ENCODE peak calls at places on chromosomes 1 and 21, in four cellular contexts. Q is epithelial cell of esophagus, S is H1, O is choroid plexus epithelial cell. X is an unnamed sample.

GRCh38 chr21:39451332-39452206 is at the start of gene SH3BGR:
- DNase-seq in Q (peak), S (peak), O (no peak), X (no peak)

GRCh38 chr1:228650141-228650540 is 85.1 kb upstream of the RHOU start:
- DNase-seq in Q (no peak), S (peak), O (no peak), X (no peak)

GRCh38 chr1:22284906-22285544 is 142.1 kb upstream of the WNT4 start:
- DNase-seq in Q (no peak), S (no peak), O (no peak), X (no peak)

GRCh38 chr1:27491748-27492700 is 2.1 kb upstream of the WASF2 start:
- DNase-seq in Q (no peak), S (no peak), O (no peak), X (no peak)

GRCh38 chr1:84247425-84248220 is 53.9 kb upstream of the SAMD13 start:
- DNase-seq in Q (peak), S (no peak), O (peak), X (peak)

GRCh38 chr1:222586842-222587241 is 2.9 kb downstream of the TAF1A start:
- DNase-seq in Q (no peak), S (no peak), O (no peak), X (no peak)

GRCh38 chr1:93690921-93691789 is 9.5 kb upstream of the BCAR3 start:
- DNase-seq in Q (no peak), S (no peak), O (no peak), X (no peak)

GRCh38 chr1:66258404-66259105 is 275.4 kb upstream of the SGIP1 start:
- DNase-seq in Q (no peak), S (no peak), O (no peak), X (no peak)

GRCh38 chr1:172928412-172928811 is 122.3 kb downstream of the TNFSF18 start:
- DNase-seq in Q (peak), S (no peak), O (peak), X (peak)

GRCh38 chr21:20591294-20591693 is 406.9 kb upstream of the NCAM2 start:
- DNase-seq in Q (no peak), S (no peak), O (peak), X (peak)

GRCh38 chr21:26061437-26061836 is 109.1 kb downstream of the APP start:
- DNase-seq in Q (no peak), S (no peak), O (peak), X (no peak)

GRCh38 chr1:192998536-192998935 is 60.6 kb downstream of the UCHL5 start:
- DNase-seq in Q (peak), S (no peak), O (no peak), X (no peak)

GRCh38 chr1:151945725-151946365 is 36.5 kb upstream of the THEM4 start:
- DNase-seq in Q (peak), S (peak), O (peak), X (peak)

GRCh38 chr1:22850681-22851080 is 122.0 kb downstream of the LACTBL1 start:
- DNase-seq in Q (no peak), S (no peak), O (peak), X (no peak)

DNA sequence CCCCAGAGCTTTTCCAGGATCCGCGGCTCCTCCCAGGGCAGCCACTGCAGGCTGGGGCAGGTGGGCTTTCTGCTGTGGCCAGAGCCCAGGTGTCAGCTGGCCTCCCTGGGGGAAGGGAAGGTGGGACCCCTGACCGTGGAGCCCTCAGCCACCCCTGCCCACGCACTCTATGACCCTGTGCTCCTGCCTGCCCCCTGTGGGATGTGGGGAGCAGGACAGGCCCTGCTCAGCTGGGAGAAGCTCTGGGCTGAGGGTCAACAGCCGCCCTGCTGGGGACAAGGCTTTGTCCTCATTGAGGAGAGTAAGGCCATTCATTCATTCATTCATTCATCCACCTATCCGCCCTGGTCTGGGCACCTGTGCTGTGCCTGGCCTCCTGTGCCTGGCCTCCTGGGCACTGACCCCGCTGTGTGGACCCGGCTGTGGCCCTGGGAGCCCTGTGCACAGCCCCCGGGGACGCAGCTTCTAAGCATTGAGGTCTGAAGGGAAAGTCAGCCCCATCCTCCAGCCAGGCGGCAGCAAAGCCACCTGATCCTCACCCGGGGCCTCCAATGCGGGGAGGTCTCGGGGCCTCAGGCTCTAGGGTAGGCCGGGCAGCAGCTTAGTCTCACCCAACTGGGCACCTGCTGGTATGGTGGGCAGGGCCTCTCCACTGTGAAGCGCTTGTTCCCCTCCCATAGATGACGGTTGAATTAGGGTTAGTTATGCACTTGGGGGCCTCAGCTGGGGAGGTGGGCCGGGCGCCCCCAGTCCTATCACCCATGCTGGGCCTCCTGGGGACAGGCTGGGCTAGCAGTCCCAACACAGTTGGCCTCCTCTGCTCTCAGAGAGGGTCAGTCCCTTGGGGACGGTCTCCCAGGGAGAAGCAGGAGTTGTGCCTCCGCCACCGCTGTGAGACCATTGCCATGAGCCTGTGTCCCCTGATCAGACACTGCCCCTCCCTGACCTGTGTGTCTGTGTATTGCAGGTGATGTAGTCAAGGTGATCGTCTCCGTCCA is 6.0 kb downstream of the TNFRSF14 start:
- DNase-seq in Q (no peak), S (no peak), O (no peak), X (no peak)
- TF ChIP-seq CTCF in Q (peak), S (peak), O (peak), X (peak)

GRCh38 chr1:10561955-10562354 is 87.2 kb downstream of the PEX14 start:
- DNase-seq in Q (peak), S (no peak), O (peak), X (no peak)
- TF ChIP-seq CTCF in Q (peak), S (peak), O (peak), X (peak)

DNA sequence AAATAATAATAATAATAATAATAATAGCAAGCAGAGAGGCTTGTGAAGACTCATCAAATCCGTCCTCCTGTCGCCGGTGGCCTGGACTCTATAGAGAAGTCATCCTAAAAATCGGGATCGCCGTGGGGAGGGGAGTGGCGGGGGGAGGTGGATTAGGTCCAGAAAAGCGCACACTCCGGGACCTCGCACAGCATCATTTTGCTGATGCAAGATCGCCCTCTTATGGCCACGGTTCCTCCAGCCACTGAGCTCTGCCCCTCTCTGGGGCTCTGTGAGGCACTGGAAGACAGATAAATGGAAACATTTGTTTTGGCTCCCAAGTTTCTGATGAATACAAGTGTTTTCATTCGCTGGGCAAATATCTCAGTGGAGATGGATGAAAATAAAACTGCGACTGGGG is 612.0 kb downstream of the MATN1 start:
- DNase-seq in Q (peak), S (peak), O (peak), X (peak)
- TF ChIP-seq CTCF in Q (peak), S (peak), O (peak), X (peak)

DNA sequence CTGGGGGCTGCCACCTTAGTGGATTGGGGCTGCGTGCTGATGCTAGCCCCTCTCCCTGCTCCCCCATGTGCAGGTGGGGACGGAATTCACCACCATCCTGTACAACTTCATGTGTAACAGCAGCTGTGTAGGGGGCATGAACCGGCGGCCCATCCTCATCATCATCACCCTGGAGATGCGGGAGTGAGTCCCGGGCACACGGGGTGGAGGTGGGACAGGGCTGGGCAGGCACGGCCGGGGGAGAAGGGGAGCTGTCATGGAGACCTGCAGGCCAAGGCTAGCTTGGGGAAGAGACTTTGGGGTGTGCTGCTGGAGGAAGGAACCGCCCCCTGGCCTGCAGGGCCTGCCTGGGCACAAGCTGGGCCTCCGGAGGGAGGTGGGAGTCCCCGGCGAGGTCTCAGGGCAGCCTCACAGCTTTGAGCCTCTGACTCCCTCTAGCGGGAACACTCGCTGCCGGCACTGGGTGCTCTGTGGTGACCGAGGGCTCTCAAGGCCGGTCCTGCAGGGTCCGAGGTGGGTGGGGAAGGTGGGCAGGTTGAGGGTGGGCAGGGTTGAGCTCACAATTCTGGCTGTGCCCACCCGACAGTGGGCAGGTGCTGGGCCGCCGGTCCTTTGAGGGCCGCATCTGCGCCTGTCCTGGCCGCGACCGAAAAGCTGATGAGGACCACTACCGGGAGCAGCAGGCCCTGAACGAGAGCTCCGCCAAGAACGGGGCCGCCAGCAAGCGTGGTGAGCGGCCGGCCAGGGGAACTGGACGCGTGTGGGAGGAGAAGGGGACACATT is 25.0 kb upstream of the CCDC27 start:
- DNase-seq in Q (peak), S (peak), O (peak), X (no peak)
- TF ChIP-seq CTCF in Q (peak), S (peak), O (peak), X (peak)